ENCODE peak calls at places on chromosomes 12 and 14, in seven cellular contexts. Q is astrocyte of the spinal cord; R is substantia nigra; T is stimulated activated CD4-positive, alpha-beta T cell treated with anti-CD3 and anti-CD28 coated beads, Interleukin-1b, Interleukin-23, amount 100 ng/mL, for 4 hours; W is iPS-NIHi11; G is Calu3; L is BE2C. J is an unnamed sample.
A peak's percentile ranks its signal among the peaks of the same experiment; 100 is the strongest.

GRCh38 chr14:99535908-99536778 is 54.9 kb downstream of the CCNK start:
- DNase-seq in G (no peak), L (no peak), R (no peak), T (no peak), Q (no peak), W (no peak), J (no peak)

GRCh38 chr12:108757842-108758241 is 26.5 kb upstream of the CORO1C start:
- DNase-seq in G (no peak), L (no peak), Q (no peak), T (no peak), R (no peak), W (no peak), J (no peak)

GRCh38 chr12:69704357-69704756 is 5.3 kb upstream of the BEST3 start:
- DNase-seq in Q (no peak), W (no peak), T (no peak), L (no peak), G (no peak), R (no peak), J (no peak)

GRCh38 chr12:42750356-42750755 is 160.8 kb upstream of the PRICKLE1 start:
- DNase-seq in Q (no peak), T (no peak), W (no peak), R (no peak), L (no peak), G (no peak), J (no peak)

GRCh38 chr12:28869197-28869596 is 279.9 kb upstream of the FAR2 start:
- DNase-seq in G (no peak), W (no peak), L (no peak), Q (peak; percentile 88), T (no peak), R (no peak), J (no peak)

GRCh38 chr12:58007875-58008274 is 66.5 kb downstream of the ATP23 start:
- DNase-seq in Q (no peak), G (no peak), T (no peak), L (no peak), R (no peak), W (no peak), J (no peak)

GRCh38 chr14:41785696-41786095 is 179.0 kb downstream of the LRFN5 start:
- DNase-seq in W (peak; percentile 12), R (no peak), L (no peak), G (no peak), Q (no peak), T (no peak), J (no peak)

GRCh38 chr12:42141981-42142606 is 2.6 kb downstream of the GXYLT1 start:
- DNase-seq in G (no peak), T (no peak), Q (no peak), L (no peak), R (no peak), W (no peak), J (no peak)

GRCh38 chr14:95436348-95436747 is 80.1 kb downstream of the SYNE3 start:
- DNase-seq in G (no peak), L (no peak), W (no peak), R (no peak), T (no peak), Q (no peak), J (no peak)

GRCh38 chr14:33404054-33404453 is 465.4 kb downstream of the NPAS3 start:
- DNase-seq in W (no peak), Q (peak; percentile 86), R (no peak), L (no peak), G (no peak), T (no peak), J (no peak)

GRCh38 chr12:24719293-24719721 is 229.6 kb downstream of the BCAT1 start:
- DNase-seq in R (no peak), G (no peak), L (no peak), T (peak; percentile 8), W (no peak), Q (peak; percentile 72), J (no peak)

GRCh38 chr14:54715244-54715643 is 148.3 kb downstream of the SAMD4A start:
- DNase-seq in R (no peak), T (no peak), G (no peak), W (no peak), Q (no peak), L (no peak), J (no peak)

GRCh38 chr12:130658561-130658960 is 57.5 kb downstream of the RIMBP2 start:
- DNase-seq in Q (no peak), R (no peak), L (no peak), G (no peak), T (no peak), W (no peak), J (no peak)

J was measured in sciatic nerve.